ENCODE peak calls at places on chromosomes 6 and 20, in eight cellular contexts. One of them, this sample, is unnamed.

GRCh38 chr6:125871365-125871764 is 80.6 kb downstream of the NCOA7 start:
- DNase-seq in Right ventricle myocardium inferior: no peak
- DNase-seq in fibroblast of mammary gland: peak; percentile 12
- DNase-seq in HFFc6: no peak
- DNase-seq in tibial artery: no peak
- DNase-seq in GM03348: no peak
- DNase-seq in amniotic stem cell: no peak
- DNase-seq in adrenal gland: no peak
- DNase-seq in this sample: no peak

GRCh38 chr20:52179331-52180166 is 12.0 kb downstream of the ZFP64 start:
- DNase-seq in GM03348: peak; percentile 31
- DNase-seq in adrenal gland: no peak
- DNase-seq in amniotic stem cell: no peak
- DNase-seq in HFFc6: no peak
- DNase-seq in fibroblast of mammary gland: no peak
- DNase-seq in tibial artery: no peak
- DNase-seq in Right ventricle myocardium inferior: no peak
- DNase-seq in this sample: no peak

GRCh38 chr6:30263734-30264133 is 50.5 kb upstream of the TRIM26 start:
- DNase-seq in Right ventricle myocardium inferior: no peak
- DNase-seq in fibroblast of mammary gland: peak; percentile 62
- DNase-seq in tibial artery: no peak
- DNase-seq in GM03348: peak; percentile 51
- DNase-seq in adrenal gland: peak; percentile 24
- DNase-seq in amniotic stem cell: peak; percentile 58
- DNase-seq in HFFc6: peak; percentile 95
- DNase-seq in this sample: peak; percentile 8

GRCh38 chr6:5656226-5656625 is 350.5 kb downstream of the NRN1 start:
- DNase-seq in tibial artery: no peak
- DNase-seq in HFFc6: no peak
- DNase-seq in adrenal gland: no peak
- DNase-seq in amniotic stem cell: no peak
- DNase-seq in GM03348: no peak
- DNase-seq in fibroblast of mammary gland: no peak
- DNase-seq in Right ventricle myocardium inferior: no peak
- DNase-seq in this sample: no peak

GRCh38 chr6:88276331-88276730 is 110.2 kb upstream of the CNR1 start:
- DNase-seq in fibroblast of mammary gland: no peak
- DNase-seq in adrenal gland: no peak
- DNase-seq in tibial artery: no peak
- DNase-seq in GM03348: no peak
- DNase-seq in HFFc6: no peak
- DNase-seq in Right ventricle myocardium inferior: no peak
- DNase-seq in amniotic stem cell: no peak
- DNase-seq in this sample: no peak

GRCh38 chr6:129895692-129896091 is 34.6 kb upstream of the TMEM244 start:
- DNase-seq in GM03348: peak; percentile 10
- DNase-seq in adrenal gland: no peak
- DNase-seq in HFFc6: no peak
- DNase-seq in fibroblast of mammary gland: peak; percentile 49
- DNase-seq in amniotic stem cell: no peak
- DNase-seq in tibial artery: no peak
- DNase-seq in Right ventricle myocardium inferior: no peak
- DNase-seq in this sample: no peak

GRCh38 chr6:16739329-16739801 is 21.9 kb downstream of the ATXN1 start:
- DNase-seq in fibroblast of mammary gland: peak; percentile 75
- DNase-seq in tibial artery: no peak
- DNase-seq in amniotic stem cell: no peak
- DNase-seq in HFFc6: peak; percentile 61
- DNase-seq in GM03348: peak; percentile 34
- DNase-seq in Right ventricle myocardium inferior: no peak
- DNase-seq in adrenal gland: no peak
- DNase-seq in this sample: no peak

GRCh38 chr6:106557837-106558236 is 71.5 kb downstream of the RTN4IP1 start:
- DNase-seq in tibial artery: no peak
- DNase-seq in HFFc6: no peak
- DNase-seq in amniotic stem cell: no peak
- DNase-seq in adrenal gland: no peak
- DNase-seq in fibroblast of mammary gland: peak; percentile 81
- DNase-seq in Right ventricle myocardium inferior: no peak
- DNase-seq in GM03348: no peak
- DNase-seq in this sample: no peak

GRCh38 chr6:1604991-1605821 is 4.5 kb upstream of the FOXC1 start:
- DNase-seq in HFFc6: no peak
- DNase-seq in tibial artery: peak; percentile 75
- DNase-seq in fibroblast of mammary gland: no peak
- DNase-seq in GM03348: no peak
- DNase-seq in adrenal gland: no peak
- DNase-seq in Right ventricle myocardium inferior: peak; percentile 68
- DNase-seq in amniotic stem cell: no peak
- DNase-seq in this sample: no peak

GRCh38 chr6:32047539-32047854 is 9.3 kb downstream of the CYP21A2 start:
- DNase-seq in adrenal gland: peak; percentile 46
- DNase-seq in amniotic stem cell: no peak
- DNase-seq in HFFc6: no peak
- DNase-seq in GM03348: no peak
- DNase-seq in tibial artery: no peak
- DNase-seq in Right ventricle myocardium inferior: peak; percentile 43
- DNase-seq in fibroblast of mammary gland: no peak
- DNase-seq in this sample: no peak

GRCh38 chr6:147782302-147782701 is 273.8 kb downstream of the SAMD5 start:
- DNase-seq in fibroblast of mammary gland: peak; percentile 39
- DNase-seq in tibial artery: no peak
- DNase-seq in amniotic stem cell: no peak
- DNase-seq in HFFc6: no peak
- DNase-seq in Right ventricle myocardium inferior: no peak
- DNase-seq in GM03348: no peak
- DNase-seq in adrenal gland: no peak
- DNase-seq in this sample: no peak

GRCh38 chr6:93282521-93283031 is 136.8 kb downstream of the EPHA7 start:
- DNase-seq in tibial artery: no peak
- DNase-seq in Right ventricle myocardium inferior: no peak
- DNase-seq in HFFc6: no peak
- DNase-seq in adrenal gland: no peak
- DNase-seq in amniotic stem cell: no peak
- DNase-seq in GM03348: no peak
- DNase-seq in fibroblast of mammary gland: no peak
- DNase-seq in this sample: no peak

GRCh38 chr20:43459022-43459942 is 1.6 kb downstream of the SRSF6 start:
- DNase-seq in amniotic stem cell: no peak
- DNase-seq in fibroblast of mammary gland: peak; percentile 38
- DNase-seq in tibial artery: no peak
- DNase-seq in GM03348: no peak
- DNase-seq in HFFc6: no peak
- DNase-seq in adrenal gland: peak; percentile 25
- DNase-seq in Right ventricle myocardium inferior: no peak
- DNase-seq in this sample: no peak

GRCh38 chr6:151286192-151286591 is 46.4 kb downstream of the AKAP12 start:
- DNase-seq in amniotic stem cell: no peak
- DNase-seq in tibial artery: no peak
- DNase-seq in HFFc6: no peak
- DNase-seq in adrenal gland: no peak
- DNase-seq in GM03348: no peak
- DNase-seq in Right ventricle myocardium inferior: no peak
- DNase-seq in fibroblast of mammary gland: no peak
- DNase-seq in this sample: no peak

GRCh38 chr6:158764188-158764849 is 54.8 kb downstream of the EZR start:
- DNase-seq in fibroblast of mammary gland: no peak
- DNase-seq in HFFc6: no peak
- DNase-seq in tibial artery: peak; percentile 35
- DNase-seq in adrenal gland: no peak
- DNase-seq in amniotic stem cell: no peak
- DNase-seq in GM03348: no peak
- DNase-seq in Right ventricle myocardium inferior: no peak
- DNase-seq in this sample: no peak

GRCh38 chr6:134531611-134532010 is 213.7 kb upstream of the SGK1 start:
- DNase-seq in adrenal gland: no peak
- DNase-seq in Right ventricle myocardium inferior: no peak
- DNase-seq in fibroblast of mammary gland: no peak
- DNase-seq in HFFc6: no peak
- DNase-seq in tibial artery: no peak
- DNase-seq in amniotic stem cell: no peak
- DNase-seq in GM03348: no peak
- DNase-seq in this sample: no peak

GRCh38 chr20:17875106-17875980 is 93.3 kb downstream of the SNX5 start:
- DNase-seq in GM03348: peak; percentile 66
- DNase-seq in HFFc6: peak; percentile 37
- DNase-seq in Right ventricle myocardium inferior: peak; percentile 80
- DNase-seq in tibial artery: peak; percentile 86
- DNase-seq in amniotic stem cell: no peak
- DNase-seq in adrenal gland: peak; percentile 97
- DNase-seq in fibroblast of mammary gland: peak; percentile 84
- DNase-seq in this sample: peak; percentile 51

GRCh38 chr6:11172501-11173337 is 59.7 kb downstream of the NEDD9 start:
- DNase-seq in HFFc6: no peak
- DNase-seq in fibroblast of mammary gland: peak; percentile 36
- DNase-seq in GM03348: peak; percentile 62
- DNase-seq in amniotic stem cell: no peak
- DNase-seq in Right ventricle myocardium inferior: peak; percentile 83
- DNase-seq in tibial artery: peak; percentile 77
- DNase-seq in adrenal gland: peak; percentile 35
- DNase-seq in this sample: peak; percentile 59